ENCODE peak calls at places on chromosomes 11 and 22, in six cellular contexts. K is fibroblast of mammary gland, V is RPMI7951, W is anterior cingulate cortex, E is NCI-H446, F is HT-29. T is an unnamed sample.

GRCh38 chr11:103878646-103879045 is 157.8 kb upstream of the DDI1 start:
- DNase-seq in K (peak), V (no peak), W (no peak), E (no peak), F (no peak), T (no peak)

GRCh38 chr11:108718466-108718865 is 53.6 kb downstream of the DDX10 start:
- DNase-seq in K (no peak), V (no peak), W (no peak), E (peak), F (no peak), T (no peak)

GRCh38 chr22:50542416-50542927 is 3.2 kb upstream of the KLHDC7B start:
- DNase-seq in K (peak), V (peak), W (no peak), E (no peak), F (no peak), T (no peak)

GRCh38 chr11:1308745-1309497 is 511 bp downstream of the TOLLIP start:
- DNase-seq in K (peak), V (peak), W (no peak), E (no peak), F (no peak), T (no peak)

GRCh38 chr11:8959546-8960166 is 4.6 kb downstream of the TMEM9B start:
- DNase-seq in K (peak), V (peak), W (peak), E (peak), F (peak), T (peak)

GRCh38 chr22:28743852-28744251 is 2.0 kb downstream of the HSCB start:
- DNase-seq in K (no peak), V (no peak), W (no peak), E (no peak), F (no peak), T (no peak)

GRCh38 chr11:11155962-11156815 is 196.9 kb downstream of the CSNK2A3 start:
- DNase-seq in K (no peak), V (no peak), W (no peak), E (no peak), F (peak), T (no peak)

GRCh38 chr11:66462010-66462409 is 4.7 kb upstream of the PELI3 start:
- DNase-seq in K (no peak), V (no peak), W (no peak), E (no peak), F (no peak), T (no peak)

GRCh38 chr11:112024178-112024777 is 930 bp upstream of the DLAT start:
- DNase-seq in K (peak), V (no peak), W (no peak), E (no peak), F (no peak), T (no peak)

GRCh38 chr11:13965337-13965736 is 2.8 kb downstream of the SPON1 start:
- DNase-seq in K (no peak), V (no peak), W (no peak), E (no peak), F (peak), T (no peak)

GRCh38 chr22:23828800-23829680 is 9.8 kb downstream of the DERL3 start:
- DNase-seq in K (no peak), V (no peak), W (no peak), E (no peak), F (no peak), T (no peak)

GRCh38 chr22:25763239-25763777 is 21.3 kb downstream of the MYO18B start:
- DNase-seq in K (peak), V (peak), W (no peak), E (no peak), F (no peak), T (no peak)

GRCh38 chr11:116232364-116232801 is 540.4 kb downstream of the BUD13 start:
- DNase-seq in K (no peak), V (peak), W (no peak), E (peak), F (no peak), T (no peak)

GRCh38 chr11:15483205-15483604 is 368.5 kb downstream of the INSC start:
- DNase-seq in K (no peak), V (no peak), W (no peak), E (no peak), F (no peak), T (no peak)

GRCh38 chr11:40293655-40294342 is 1165.7 kb downstream of the LRRC4C start:
- DNase-seq in K (peak), V (peak), W (peak), E (peak), F (peak), T (peak)

GRCh38 chr11:35623708-35624168 is 5.5 kb downstream of the FJX1 start:
- DNase-seq in K (peak), V (peak), W (no peak), E (peak), F (no peak), T (peak)

GRCh38 chr11:5689551-5689983 is at the start of gene TRIM22:
- DNase-seq in K (peak), V (peak), W (no peak), E (no peak), F (no peak), T (peak)

GRCh38 chr11:80980221-80980620 is 1539.4 kb upstream of the TENM4 start:
- DNase-seq in K (peak), V (no peak), W (no peak), E (no peak), F (no peak), T (no peak)

GRCh38 chr22:30640361-30640760 is 4.8 kb downstream of the SLC35E4 start:
- DNase-seq in K (no peak), V (peak), W (no peak), E (no peak), F (no peak), T (no peak)

GRCh38 chr11:65896009-65896999 is 3.9 kb downstream of the FOSL1 start:
- DNase-seq in K (no peak), V (peak), W (no peak), E (no peak), F (no peak), T (no peak)

GRCh38 chr11:46248270-46249102 is 29.0 kb upstream of the CREB3L1 start:
- DNase-seq in K (peak), V (peak), W (no peak), E (peak), F (peak), T (peak)

GRCh38 chr11:108467091-108467823 is at the start of gene C11orf65:
- DNase-seq in K (peak), V (peak), W (peak), E (peak), F (peak), T (peak)

GRCh38 chr22:32482708-32483107 is 8.1 kb downstream of the FBXO7 start:
- DNase-seq in K (no peak), V (no peak), W (no peak), E (no peak), F (no peak), T (no peak)

GRCh38 chr11:106457727-106458126 is 380.3 kb downstream of the AASDHPPT start:
- DNase-seq in K (peak), V (peak), W (no peak), E (no peak), F (no peak), T (peak)

GRCh38 chr22:40123387-40123786 is 54.3 kb upstream of the TNRC6B start:
- DNase-seq in K (no peak), V (no peak), W (no peak), E (no peak), F (no peak), T (no peak)

GRCh38 chr11:1746516-1746931 is 3.9 kb downstream of the IFITM10 start:
- DNase-seq in K (no peak), V (peak), W (no peak), E (no peak), F (no peak), T (no peak)

GRCh38 chr22:19238900-19239299 is 52.6 kb downstream of the CLTCL1 start:
- DNase-seq in K (no peak), V (no peak), W (no peak), E (no peak), F (no peak), T (no peak)

GRCh38 chr11:32116668-32117067 is 25.8 kb downstream of the RCN1 start:
- DNase-seq in K (no peak), V (peak), W (no peak), E (no peak), F (no peak), T (no peak)

GRCh38 chr22:43884600-43885318 is 7.1 kb downstream of the PNPLA5 start:
- DNase-seq in K (peak), V (peak), W (peak), E (peak), F (peak), T (no peak)

GRCh38 chr11:32115406-32115805 is 24.5 kb downstream of the RCN1 start:
- DNase-seq in K (no peak), V (no peak), W (no peak), E (peak), F (no peak), T (no peak)

GRCh38 chr22:24945430-24945829 is 1.1 kb downstream of the LHFPL7 start:
- DNase-seq in K (no peak), V (no peak), W (no peak), E (no peak), F (no peak), T (no peak)